ENCODE peak calls at places on chromosomes 4 and X, in eight cellular contexts. M is PC-3, U is colonic mucosa, O is NB4, A is bronchial epithelial cell, V is RWPE1, F is lower leg skin, K is H1. E is an unnamed sample.

GRCh38 chrX:43808231-43808630 is 74.0 kb downstream of the MAOB start:
- DNase-seq in K (no peak), F (no peak), O (no peak), U (no peak), A (no peak), V (no peak), M (no peak), E (no peak)

GRCh38 chrX:77564824-77565223 is 117.6 kb downstream of the FGF16 start:
- DNase-seq in U (no peak), M (peak; percentile 12), F (no peak), K (no peak), A (peak; percentile 13), O (no peak), V (no peak), E (no peak)

GRCh38 chr4:174553828-174554227 is 31.5 kb upstream of the HPGD start:
- DNase-seq in M (peak; percentile 83), O (no peak), U (no peak), V (peak; percentile 43), K (no peak), F (no peak), A (peak; percentile 67), E (no peak)

GRCh38 chr4:139728146-139728545 is 62.5 kb downstream of the MGST2 start:
- DNase-seq in K (no peak), V (no peak), F (no peak), O (no peak), A (no peak), M (no peak), U (no peak), E (no peak)

GRCh38 chrX:77652095-77652494 is 133.9 kb downstream of the ATRX start:
- DNase-seq in V (no peak), A (no peak), M (no peak), K (no peak), O (no peak), F (no peak), U (no peak), E (no peak)

GRCh38 chrX:68848189-68848940 is 19.5 kb downstream of the EFNB1 start:
- DNase-seq in O (no peak), F (no peak), V (no peak), A (no peak), M (no peak), U (peak; percentile 56), K (no peak), E (no peak)

GRCh38 chr4:75660491-75660890 is 12.7 kb downstream of the G3BP2 start:
- DNase-seq in M (no peak), V (no peak), U (no peak), A (no peak), F (no peak), O (no peak), K (no peak), E (no peak)

GRCh38 chr4:59925290-59925689 is 1274.8 kb upstream of the ADGRL3 start:
- DNase-seq in F (no peak), M (no peak), K (no peak), U (no peak), O (no peak), V (no peak), A (no peak), E (no peak)

GRCh38 chr4:168639914-168640313 is 143.1 kb downstream of the PALLD start:
- DNase-seq in V (no peak), A (no peak), K (no peak), M (no peak), F (no peak), O (no peak), U (no peak), E (no peak)

GRCh38 chr4:118783887-118784286 is 52.0 kb downstream of the SEC24D start:
- DNase-seq in O (no peak), F (no peak), U (no peak), K (no peak), A (peak; percentile 46), V (no peak), M (no peak), E (no peak)

GRCh38 chrX:44544036-44544435 is 1.4 kb upstream of the FUNDC1 start:
- DNase-seq in V (no peak), A (no peak), M (no peak), F (no peak), K (no peak), O (no peak), U (no peak), E (no peak)

GRCh38 chrX:138928737-138929459 is 217.4 kb upstream of the FGF13 start:
- DNase-seq in O (no peak), M (no peak), U (no peak), A (no peak), F (no peak), K (no peak), V (no peak), E (no peak)

GRCh38 chr4:168486961-168487820 is 6.9 kb upstream of the DDX60L start:
- DNase-seq in K (no peak), A (peak; percentile 95), U (no peak), V (peak; percentile 78), F (no peak), M (peak; percentile 86), O (peak; percentile 60), E (no peak)

GRCh38 chr4:123739806-123740205 is 343.2 kb downstream of the SPRY1 start:
- DNase-seq in V (no peak), A (no peak), M (no peak), O (no peak), F (no peak), K (no peak), U (no peak), E (no peak)

GRCh38 chr4:9703391-9703790 is 78.0 kb upstream of the DRD5 start:
- DNase-seq in V (peak; percentile 14), U (peak; percentile 88), F (peak; percentile 52), M (peak; percentile 57), K (peak; percentile 51), A (peak; percentile 43), O (peak; percentile 80), E (peak; percentile 74)

GRCh38 chr4:7959066-7959465 is 19.4 kb upstream of the AFAP1 start:
- DNase-seq in U (no peak), A (no peak), K (no peak), M (no peak), O (no peak), V (no peak), F (no peak), E (no peak)
- TF ChIP-seq CTCF in U (no peak), A (no peak), K (peak; percentile 3), M (no peak), O (no peak), V (no peak), F (no peak), E (no peak)

DNA sequence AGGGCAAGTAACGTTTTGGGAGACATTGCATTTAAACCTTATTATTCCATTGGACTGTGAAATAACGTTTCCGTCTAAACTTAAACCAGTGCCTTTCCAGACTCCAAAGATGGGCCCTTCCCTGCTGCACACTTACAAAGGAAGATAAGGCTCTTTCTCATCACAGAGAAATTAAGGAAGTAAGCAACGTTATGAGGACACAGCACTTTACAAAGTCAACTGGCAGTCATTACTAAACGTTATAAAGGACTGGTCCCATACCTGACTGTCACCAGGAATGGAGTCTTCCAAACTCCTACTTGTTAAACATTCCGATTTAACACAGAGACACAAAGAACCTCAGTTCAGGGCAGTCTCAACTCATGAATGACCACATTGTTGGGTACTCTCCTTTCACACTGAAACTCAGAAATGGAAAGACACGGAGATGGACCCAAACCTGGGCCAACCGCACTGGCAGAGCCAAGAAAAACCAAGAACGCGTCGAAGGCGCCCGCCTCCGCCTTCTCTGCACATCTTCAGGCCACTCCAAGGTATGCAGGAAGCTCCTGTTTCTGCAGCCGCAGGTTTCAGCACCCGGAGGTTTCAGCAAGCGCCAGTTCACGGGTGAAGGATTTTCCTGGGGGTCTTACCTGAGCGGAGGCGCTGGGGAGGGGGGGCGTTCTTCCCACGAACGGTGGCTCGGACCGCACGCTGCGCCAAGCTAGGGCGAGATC is 665 bp downstream of the PAPSS1 start:
- DNase-seq in A (peak; percentile 50), M (peak; percentile 46), U (no peak), V (peak; percentile 34), K (no peak), O (peak; percentile 53), F (peak; percentile 31), E (no peak)
- TF ChIP-seq CTCF in A (no peak), M (no peak), U (no peak), V (no peak), K (no peak), O (no peak), F (no peak), E (no peak)

DNA sequence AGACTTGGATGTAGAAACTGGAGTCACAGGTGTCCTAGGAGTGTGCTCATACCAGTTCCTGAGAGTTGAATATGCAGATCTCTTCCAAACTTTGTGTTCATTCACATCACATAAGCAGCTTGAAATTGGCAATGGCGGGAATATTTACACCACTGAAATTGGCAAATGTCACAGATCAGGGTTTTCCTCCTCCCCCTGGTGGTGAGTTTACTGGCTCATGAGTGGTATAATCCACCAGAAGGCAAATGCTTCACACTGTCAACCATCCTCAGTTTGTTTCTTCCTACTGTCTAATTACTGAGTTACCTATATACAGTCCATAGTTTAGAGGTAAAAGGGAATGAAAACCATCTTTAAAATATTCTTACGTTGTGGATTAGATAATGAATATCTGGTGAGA is 193.3 kb upstream of the BANK1 start:
- DNase-seq in M (no peak), F (no peak), O (peak; percentile 50), A (peak; percentile 2), K (no peak), V (no peak), U (no peak), E (no peak)
- TF ChIP-seq CTCF in M (peak; percentile 35), F (no peak), O (peak; percentile 30), A (no peak), K (peak; percentile 35), V (no peak), U (no peak), E (no peak)

GRCh38 chrX:526295-527224 is 104.0 kb upstream of the SHOX start:
- DNase-seq in V (no peak), U (no peak), K (no peak), O (no peak), A (no peak), F (no peak), M (peak; percentile 8), E (no peak)

GRCh38 chrX:530726-531610 is 99.6 kb upstream of the SHOX start:
- DNase-seq in A (no peak), M (no peak), O (no peak), F (no peak), U (no peak), K (peak; percentile 5), V (no peak), E (no peak)

GRCh38 chrX:519741-520140 is 110.8 kb upstream of the SHOX start:
- DNase-seq in F (no peak), V (no peak), A (no peak), M (no peak), U (no peak), K (no peak), O (no peak), E (no peak)

GRCh38 chrX:522456-522855 is 108.1 kb upstream of the SHOX start:
- DNase-seq in A (no peak), M (no peak), U (no peak), K (no peak), O (no peak), V (no peak), F (no peak), E (no peak)

GRCh38 chrX:525134-525533 is 105.5 kb upstream of the SHOX start:
- DNase-seq in M (no peak), K (no peak), V (no peak), A (no peak), F (no peak), O (no peak), U (no peak), E (no peak)
- TF ChIP-seq CTCF in M (no peak), K (no peak), V (no peak), A (no peak), F (no peak), O (no peak), U (no peak), E (no peak)

E was measured in nephron progenitor cell.